ENCODE peak calls at places on chromosomes 6 and 20, in four cellular contexts. E is tibial nerve, J is Peyer's patch, H is fibroblast of mammary gland. C is an unnamed sample.

GRCh38 chr6:22929228-22929627 is 359.9 kb downstream of the HDGFL1 start:
- DNase-seq in J (no peak), H (no peak), E (no peak), C (peak; percentile 11)

GRCh38 chr6:36350681-36351091 is 14.0 kb upstream of the BNIP5 start:
- DNase-seq in H (peak; percentile 69), J (no peak), E (no peak), C (no peak)

GRCh38 chr20:37346232-37346525 is 239 bp downstream of the SRC start:
- DNase-seq in H (no peak), J (no peak), E (no peak), C (no peak)

GRCh38 chr6:7727150-7727950 is 1.5 kb downstream of the BMP6 start:
- DNase-seq in E (no peak), H (no peak), J (no peak), C (peak; percentile 16)

GRCh38 chr6:166343157-166343502 is 785 bp upstream of the SFT2D1 start:
- DNase-seq in J (no peak), E (no peak), H (no peak), C (peak; percentile 16)

GRCh38 chr6:109979033-109979921 is 1.2 kb downstream of the GPR6 start:
- DNase-seq in E (no peak), H (no peak), J (no peak), C (no peak)

GRCh38 chr6:152167639-152168603 is 360.4 kb downstream of the ESR1 start:
- DNase-seq in E (no peak), J (no peak), H (peak; percentile 33), C (no peak)

GRCh38 chr6:158063736-158064135 is 82.1 kb downstream of the SYNJ2 start:
- DNase-seq in H (no peak), E (no peak), J (no peak), C (no peak)

GRCh38 chr20:59634435-59635005 is 30.2 kb downstream of the PHACTR3 start:
- DNase-seq in J (no peak), E (no peak), H (no peak), C (no peak)

GRCh38 chr6:138559153-138559552 is 59.9 kb upstream of the NHSL1 start:
- DNase-seq in J (no peak), H (no peak), E (no peak), C (no peak)

GRCh38 chr6:9848094-9848493 is 566.8 kb downstream of the TFAP2A start:
- DNase-seq in E (no peak), J (no peak), H (no peak), C (peak; percentile 91)

GRCh38 chr20:57476073-57476526 is 48.8 kb downstream of the CTCFL start:
- DNase-seq in E (no peak), J (no peak), H (no peak), C (no peak)

GRCh38 chr20:45358282-45359068 is 4.5 kb upstream of the SYS1 start:
- DNase-seq in J (no peak), E (peak; percentile 81), H (peak; percentile 91), C (no peak)

GRCh38 chr20:61352381-61353260 is 100.6 kb downstream of the CDH4 start:
- DNase-seq in J (no peak), E (no peak), H (no peak), C (no peak)

GRCh38 chr6:3848380-3848779 is 793 bp upstream of the FAM50B start:
- DNase-seq in J (no peak), E (no peak), H (peak; percentile 35), C (peak; percentile 35)

GRCh38 chr6:159946912-159947311 is 22.0 kb upstream of the IGF2R start:
- DNase-seq in E (no peak), H (no peak), J (no peak), C (no peak)

GRCh38 chr6:140921366-140922226 is 1211.1 kb upstream of the GJE1 start:
- DNase-seq in H (peak; percentile 92), E (no peak), J (no peak), C (peak; percentile 93)

GRCh38 chr6:26576929-26577719 is 19.6 kb upstream of the ABT1 start:
- DNase-seq in H (peak; percentile 91), E (no peak), J (peak; percentile 53), C (peak; percentile 81)

GRCh38 chr20:34578040-34578439 is 19.5 kb downstream of the MAP1LC3A start:
- DNase-seq in J (no peak), E (no peak), H (peak; percentile 71), C (no peak)

GRCh38 chr6:280775-281468 is 11.4 kb upstream of the DUSP22 start:
- DNase-seq in H (no peak), E (no peak), J (no peak), C (no peak)

GRCh38 chr20:23446505-23446904 is 6.2 kb downstream of the CST11 start:
- DNase-seq in H (peak; percentile 50), J (no peak), E (no peak), C (peak; percentile 26)

GRCh38 chr6:158022749-158023596 is 41.3 kb downstream of the SYNJ2 start:
- DNase-seq in J (peak; percentile 24), E (no peak), H (no peak), C (no peak)

GRCh38 chr6:53483423-53484353 is 61.2 kb downstream of the GCLC start:
- DNase-seq in E (no peak), H (peak; percentile 42), J (no peak), C (no peak)

GRCh38 chr20:45985573-45985972 is 13.6 kb upstream of the ZNF335 start:
- DNase-seq in H (no peak), E (no peak), J (no peak), C (peak; percentile 42)

GRCh38 chr6:93059911-93060310 is 359.4 kb downstream of the EPHA7 start:
- DNase-seq in J (no peak), H (no peak), E (no peak), C (no peak)

GRCh38 chr6:150303256-150303655 is 65.6 kb upstream of the IYD start:
- DNase-seq in J (no peak), E (no peak), H (no peak), C (no peak)

GRCh38 chr6:150304421-150304820 is 64.4 kb upstream of the IYD start:
- DNase-seq in E (no peak), J (no peak), H (peak; percentile 23), C (no peak)

GRCh38 chr6:150301871-150302800 is 66.7 kb upstream of the IYD start:
- DNase-seq in H (peak; percentile 82), J (no peak), E (no peak), C (peak; percentile 89)

GRCh38 chr6:150299873-150300485 is 68.8 kb upstream of the IYD start:
- DNase-seq in J (no peak), E (no peak), H (no peak), C (no peak)

DNA sequence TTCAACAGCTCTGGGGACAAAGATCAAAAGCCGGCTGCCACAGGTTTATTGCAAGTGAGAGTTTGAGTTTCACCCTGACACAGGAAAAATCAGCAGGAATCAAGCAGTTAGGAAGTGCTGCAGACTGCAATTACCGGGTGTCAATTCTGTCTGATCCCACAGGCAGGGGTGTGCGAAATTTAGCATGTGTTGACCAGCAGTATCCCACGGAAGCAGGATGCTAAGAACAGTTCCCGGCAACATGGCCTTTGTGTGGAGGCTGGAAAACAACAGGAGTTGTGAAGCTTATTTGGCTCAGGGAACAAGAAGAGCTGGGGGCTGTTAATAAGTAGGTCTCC is 66.0 kb upstream of the IYD start:
- DNase-seq in J (no peak), E (no peak), H (no peak), C (no peak)
- TF ChIP-seq CTCF in J (no peak), E (no peak), H (no peak), C (no peak)

GRCh38 chr6:137339929-137340559 is 120.9 kb upstream of the IFNGR1 start:
- DNase-seq in H (no peak), J (no peak), E (no peak), C (peak; percentile 36)

GRCh38 chr6:137341721-137342195 is 122.6 kb upstream of the IFNGR1 start:
- DNase-seq in E (no peak), H (peak; percentile 74), J (peak; percentile 59), C (peak; percentile 17)

GRCh38 chr6:137342607-137343186 is 123.5 kb upstream of the IFNGR1 start:
- DNase-seq in E (no peak), J (no peak), H (no peak), C (no peak)
- H3K4me3 ChIP-seq in E (no peak overlapping the region), J (no peak overlapping the region), H (peak overlapping the region; percentile 26), C (no peak overlapping the region)

GRCh38 chr6:105834548-105834947 is 251.6 kb upstream of the PRDM1 start:
- DNase-seq in E (no peak), H (no peak), J (no peak), C (no peak)

GRCh38 chr6:105836889-105837288 is 249.2 kb upstream of the PRDM1 start:
- DNase-seq in J (no peak), H (peak; percentile 47), E (no peak), C (peak; percentile 50)

GRCh38 chr6:105838156-105838555 is 248.0 kb upstream of the PRDM1 start:
- DNase-seq in J (no peak), E (no peak), H (peak; percentile 67), C (no peak)

GRCh38 chr6:105836379-105836778 is 249.8 kb upstream of the PRDM1 start:
- DNase-seq in H (no peak), E (no peak), J (no peak), C (no peak)

DNA sequence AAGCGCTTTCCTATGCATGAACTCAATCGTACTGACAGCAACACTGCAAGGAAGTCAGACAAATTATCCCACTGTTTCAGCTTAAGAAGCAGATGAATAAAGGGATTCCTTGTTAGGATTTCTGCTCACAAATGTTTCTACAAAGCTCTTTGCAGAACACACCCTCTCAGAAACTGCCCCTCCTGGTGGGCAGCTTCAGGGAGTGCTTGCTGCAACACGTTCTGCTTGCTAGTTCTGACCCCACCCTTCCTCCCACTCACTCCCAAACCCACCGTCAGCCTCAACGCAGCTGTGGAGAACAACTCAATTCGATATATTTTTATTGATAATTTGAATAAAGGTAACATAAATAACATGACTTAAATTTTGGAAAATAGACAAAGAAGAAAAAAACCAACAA is 250.8 kb upstream of the PRDM1 start:
- DNase-seq in H (peak; percentile 54), J (no peak), E (no peak), C (peak; percentile 87)
- TF ChIP-seq CTCF in H (peak; percentile 39), J (peak; percentile 3), E (no peak), C (peak; percentile 69)

DNA sequence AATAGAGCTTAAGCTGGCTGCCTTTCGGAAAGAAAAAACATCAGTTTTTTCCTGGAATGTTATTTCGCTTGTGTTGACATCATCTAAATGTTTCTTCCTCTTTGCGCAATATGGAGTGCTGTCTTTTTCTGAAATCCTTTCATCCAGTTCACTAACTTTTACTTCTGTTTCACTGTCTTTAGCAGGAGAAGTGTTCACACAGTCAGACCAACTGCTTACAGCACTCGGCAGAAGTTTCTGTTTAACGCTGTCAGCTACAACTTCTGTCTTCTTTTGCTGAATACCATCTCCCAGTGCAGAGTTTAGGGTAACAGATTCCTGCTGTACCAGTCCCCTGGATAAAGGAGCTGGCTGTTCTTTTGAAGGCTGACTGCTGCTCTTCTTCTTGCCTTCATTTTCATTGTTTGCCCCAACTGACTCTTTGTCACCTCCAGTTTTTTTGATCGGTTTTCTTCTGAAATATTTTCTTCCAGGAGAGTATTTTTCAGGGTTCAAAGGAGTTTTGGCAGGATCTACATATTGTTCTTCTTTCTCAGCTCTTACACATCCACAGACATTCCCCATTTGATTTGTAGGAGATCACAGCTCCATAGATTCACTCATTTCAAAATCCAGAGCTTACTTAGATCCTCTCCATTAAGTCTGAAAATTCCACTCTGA is 50.0 kb upstream of the DST start:
- DNase-seq in E (no peak), J (no peak), H (peak; percentile 84), C (peak; percentile 34)
- H3K4me3 ChIP-seq in E (peak overlapping the region; percentile 13), J (no peak overlapping the region), H (peak overlapping the region; percentile 43), C (no peak overlapping the region)

GRCh38 chr20:52105573-52106422 is 85.8 kb downstream of the ZFP64 start:
- DNase-seq in H (peak; percentile 49), J (no peak), E (no peak), C (peak; percentile 82)
- TF ChIP-seq CTCF in H (peak; percentile 24), J (no peak), E (no peak), C (peak; percentile 67)

C was measured in epithelial cell of esophagus.